ENCODE peak calls at places on chromosomes 1 and 21, in ten cellular contexts. S is fibroblast of lung; L is brain microvascular endothelial cell; M is neural progenitor cell; D is astrocyte; Q is IMR-90; T is CD4-positive, alpha-beta T cell; Z is AG10803; E is endothelial cell; H is HCT116. U is an unnamed sample.

GRCh38 chr1:97630281-97630680 is 290.6 kb downstream of the DPYD start:
- DNase-seq in S (no peak), L (no peak), M (peak), D (no peak), Q (no peak), T (no peak), Z (no peak), E (peak), H (no peak), U (no peak)

GRCh38 chr21:25733859-25734653 is 648 bp downstream of the ATP5PF start:
- DNase-seq in S (peak), L (peak), M (no peak), D (peak), Q (peak), T (no peak), Z (peak), E (no peak), H (no peak), U (peak)

GRCh38 chr1:234724517-234725176 is 114.7 kb upstream of the IRF2BP2 start:
- DNase-seq in S (no peak), L (no peak), M (peak), D (no peak), Q (no peak), T (no peak), Z (no peak), E (peak), H (peak), U (no peak)

GRCh38 chr1:203823306-203823705 is 27.9 kb downstream of the ZBED6 start:
- DNase-seq in S (no peak), L (no peak), M (no peak), D (no peak), Q (peak), T (no peak), Z (peak), E (no peak), H (no peak), U (no peak)

GRCh38 chr21:19522384-19522783 is 1118.8 kb upstream of the TMPRSS15 start:
- DNase-seq in S (no peak), L (no peak), M (no peak), D (no peak), Q (no peak), T (no peak), Z (no peak), E (no peak), H (no peak), U (no peak)

GRCh38 chr1:187408217-187409004 is 579.7 kb downstream of the PLA2G4A start:
- DNase-seq in S (no peak), L (no peak), M (peak), D (peak), Q (peak), T (no peak), Z (peak), E (no peak), H (no peak), U (no peak)

GRCh38 chr1:203295796-203296195 is 9.5 kb upstream of the BTG2 start:
- DNase-seq in S (no peak), L (no peak), M (no peak), D (no peak), Q (no peak), T (no peak), Z (no peak), E (no peak), H (no peak), U (no peak)

GRCh38 chr1:185601189-185601588 is 133.0 kb upstream of the HMCN1 start:
- DNase-seq in S (no peak), L (no peak), M (no peak), D (no peak), Q (no peak), T (no peak), Z (no peak), E (no peak), H (no peak), U (no peak)

GRCh38 chr21:38913120-38913975 is 107.6 kb downstream of the ETS2 start:
- DNase-seq in S (peak), L (no peak), M (peak), D (peak), Q (peak), T (no peak), Z (peak), E (peak), H (peak), U (no peak)

GRCh38 chr1:175894543-175894942 is 151.1 kb upstream of the TNR start:
- DNase-seq in S (no peak), L (no peak), M (no peak), D (no peak), Q (no peak), T (no peak), Z (no peak), E (no peak), H (no peak), U (no peak)

GRCh38 chr1:201302168-201302896 is 19.0 kb downstream of the PKP1 start:
- DNase-seq in S (no peak), L (no peak), M (no peak), D (no peak), Q (no peak), T (no peak), Z (no peak), E (no peak), H (no peak), U (no peak)

GRCh38 chr1:218171302-218171893 is 113.7 kb upstream of the RRP15 start:
- DNase-seq in S (peak), L (no peak), M (peak), D (peak), Q (peak), T (no peak), Z (peak), E (no peak), H (peak), U (peak)

GRCh38 chr1:183278736-183279591 is 92.9 kb downstream of the LAMC2 start:
- DNase-seq in S (peak), L (peak), M (no peak), D (peak), Q (peak), T (no peak), Z (peak), E (no peak), H (no peak), U (peak)

GRCh38 chr1:201708085-201708512 is 120.9 kb upstream of the IPO9 start:
- DNase-seq in S (peak), L (no peak), M (no peak), D (peak), Q (peak), T (no peak), Z (peak), E (no peak), H (no peak), U (peak)

GRCh38 chr1:25494952-25495351 is 48.5 kb upstream of the LDLRAP1 start:
- DNase-seq in S (no peak), L (no peak), M (no peak), D (no peak), Q (no peak), T (no peak), Z (no peak), E (no peak), H (no peak), U (no peak)

GRCh38 chr1:227736814-227737432 is 1.7 kb downstream of the SNAP47 start:
- DNase-seq in S (no peak), L (no peak), M (no peak), D (no peak), Q (no peak), T (no peak), Z (no peak), E (no peak), H (no peak), U (no peak)

GRCh38 chr1:213659580-213660547 is 327.9 kb upstream of the PROX1 start:
- DNase-seq in S (no peak), L (no peak), M (no peak), D (no peak), Q (no peak), T (no peak), Z (no peak), E (no peak), H (no peak), U (no peak)

DNA sequence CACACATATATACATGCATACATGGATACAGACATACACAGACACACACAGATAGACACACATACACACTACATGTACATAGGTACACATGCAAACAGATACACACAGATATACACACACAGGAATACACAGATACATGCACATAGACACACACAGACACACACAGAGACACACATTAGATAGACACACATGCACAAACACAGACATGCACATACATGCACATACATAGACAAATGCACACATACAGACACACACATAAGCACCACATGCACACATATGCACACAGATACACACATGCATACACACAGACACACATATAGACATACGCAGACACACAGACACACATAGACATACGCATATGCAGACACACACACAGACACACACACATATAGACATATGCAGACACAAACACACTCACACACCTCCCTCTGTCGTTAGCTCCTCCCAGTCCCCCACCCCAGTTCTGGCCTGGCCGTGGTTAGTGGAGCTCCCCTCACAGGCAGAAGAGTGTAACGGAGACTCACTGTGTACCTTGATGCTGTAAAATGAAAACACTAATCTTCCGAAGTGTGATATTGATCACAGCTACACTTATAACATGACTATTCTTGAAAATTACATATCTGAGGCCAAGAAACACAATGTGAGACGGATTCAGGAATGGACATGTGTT is 7.6 kb downstream of the UBASH3A start:
- DNase-seq in S (no peak), L (no peak), M (peak), D (no peak), Q (no peak), T (no peak), Z (no peak), E (no peak), H (no peak), U (no peak)
- TF ChIP-seq CTCF in S (no peak), L (no peak), M (peak), D (no peak), Q (no peak), T (no peak), Z (no peak), E (no peak), H (peak), U (no peak)

GRCh38 chr1:53604291-53604919 is 134.6 kb downstream of the GLIS1 start:
- DNase-seq in S (no peak), L (no peak), M (no peak), D (peak), Q (no peak), T (no peak), Z (no peak), E (no peak), H (no peak), U (no peak)
- TF ChIP-seq CTCF in S (no peak), L (no peak), M (no peak), D (no peak), Q (no peak), T (no peak), Z (no peak), E (no peak), H (peak), U (no peak)

DNA sequence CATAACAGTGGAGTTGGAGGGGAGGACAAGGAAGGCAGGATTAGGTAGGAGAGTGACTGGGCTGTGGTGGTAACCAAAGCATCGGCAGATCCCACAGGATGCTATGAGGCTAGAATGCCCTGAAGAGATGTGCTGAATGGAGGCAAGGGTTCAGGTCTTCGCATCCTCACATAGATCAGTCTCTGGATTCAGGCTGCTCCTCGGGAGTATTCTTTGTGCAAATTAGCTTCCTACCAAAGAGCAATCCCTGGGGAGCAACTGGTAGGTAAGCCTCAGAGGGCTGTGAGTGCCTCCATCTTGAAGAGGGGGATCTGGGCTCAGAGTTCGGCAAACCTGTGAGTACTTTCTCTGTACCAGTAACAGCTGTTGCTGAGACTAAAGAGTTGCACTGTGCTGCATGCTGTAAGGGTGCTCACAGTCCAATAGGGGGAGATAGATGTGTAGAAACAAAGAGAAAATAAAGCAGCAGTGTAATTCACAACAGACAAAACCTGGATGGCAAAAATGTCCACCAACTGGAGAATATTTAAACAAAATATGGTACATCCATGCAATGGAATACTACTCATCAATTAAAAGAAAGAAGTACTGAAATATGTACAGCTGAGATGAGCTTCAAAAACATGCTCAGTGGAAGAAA is 322.4 kb upstream of the DEPDC1 start:
- DNase-seq in S (peak), L (peak), M (peak), D (peak), Q (peak), T (no peak), Z (peak), E (peak), H (peak), U (no peak)
- TF ChIP-seq CTCF in S (peak), L (peak), M (peak), D (peak), Q (peak), T (no peak), Z (peak), E (peak), H (peak), U (peak)

GRCh38 chr21:46581780-46582307 is 23.0 kb downstream of the S100B start:
- DNase-seq in S (no peak), L (no peak), M (no peak), D (no peak), Q (no peak), T (no peak), Z (no peak), E (no peak), H (no peak), U (no peak)

DNA sequence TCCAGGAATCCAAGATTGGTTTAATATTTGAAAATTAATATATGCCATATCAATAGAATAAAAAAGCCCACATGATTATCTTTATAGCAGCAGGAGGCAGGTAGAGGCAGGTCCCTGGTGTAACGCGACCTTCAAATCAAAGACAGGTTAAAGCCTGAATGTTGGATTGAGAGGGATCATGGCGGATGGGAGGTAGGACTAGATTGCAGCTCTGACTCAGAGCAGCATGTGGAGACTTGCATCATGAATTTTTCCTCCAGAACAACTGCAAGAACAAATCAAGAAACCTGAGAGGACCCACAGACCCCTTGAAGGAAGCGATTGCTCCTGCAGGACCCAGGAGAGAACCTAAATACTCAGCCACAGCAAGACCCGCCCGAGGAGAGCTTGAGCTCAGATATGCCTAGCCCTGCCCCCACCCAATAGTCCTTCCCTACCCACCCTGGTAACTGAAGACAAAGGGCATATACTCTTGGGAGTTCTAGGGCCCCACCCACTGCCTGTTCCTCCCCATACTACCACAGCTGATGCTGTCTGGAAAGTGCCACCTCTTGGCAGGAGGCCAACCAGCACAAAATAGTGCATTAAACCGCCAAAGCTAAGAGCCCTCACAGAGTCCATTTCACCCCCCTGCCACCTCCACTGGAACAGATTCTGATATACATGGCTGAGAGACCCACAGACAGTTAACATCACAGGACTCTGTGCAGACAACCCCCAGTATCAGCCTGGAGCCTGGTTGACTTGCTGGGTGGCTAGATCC is 19.5 kb downstream of the S100B start:
- DNase-seq in S (no peak), L (no peak), M (no peak), D (no peak), Q (no peak), T (no peak), Z (no peak), E (no peak), H (no peak), U (no peak)
- TF ChIP-seq CTCF in S (no peak), L (no peak), M (no peak), D (no peak), Q (no peak), T (no peak), Z (no peak), E (no peak), H (no peak), U (no peak)

GRCh38 chr1:86516366-86516765 is 30.5 kb upstream of the CLCA4 start:
- DNase-seq in S (no peak), L (no peak), M (no peak), D (no peak), Q (no peak), T (no peak), Z (no peak), E (no peak), H (no peak), U (no peak)

GRCh38 chr1:86521522-86521891 is 25.4 kb upstream of the CLCA4 start:
- DNase-seq in S (no peak), L (no peak), M (no peak), D (no peak), Q (no peak), T (no peak), Z (no peak), E (no peak), H (no peak), U (no peak)

GRCh38 chr1:86517336-86517735 is 29.5 kb upstream of the CLCA4 start:
- DNase-seq in S (no peak), L (no peak), M (no peak), D (no peak), Q (no peak), T (no peak), Z (no peak), E (no peak), H (peak), U (no peak)

GRCh38 chr1:86520789-86521521 is 25.9 kb upstream of the CLCA4 start:
- DNase-seq in S (no peak), L (no peak), M (no peak), D (no peak), Q (no peak), T (no peak), Z (no peak), E (no peak), H (no peak), U (no peak)

GRCh38 chr1:86515597-86515996 is 31.3 kb upstream of the CLCA4 start:
- DNase-seq in S (peak), L (no peak), M (peak), D (no peak), Q (no peak), T (no peak), Z (no peak), E (peak), H (peak), U (no peak)
- TF ChIP-seq CTCF in S (no peak), L (peak), M (peak), D (peak), Q (peak), T (no peak), Z (peak), E (peak), H (peak), U (peak)

GRCh38 chr1:21704055-21704660 is 35.0 kb upstream of the RAP1GAP start:
- DNase-seq in S (no peak), L (no peak), M (no peak), D (no peak), Q (no peak), T (no peak), Z (no peak), E (no peak), H (no peak), U (no peak)

GRCh38 chr1:21705303-21705980 is 36.3 kb upstream of the RAP1GAP start:
- DNase-seq in S (no peak), L (no peak), M (no peak), D (no peak), Q (no peak), T (no peak), Z (no peak), E (no peak), H (no peak), U (no peak)

GRCh38 chr1:21702780-21703179 is 33.6 kb upstream of the RAP1GAP start:
- DNase-seq in S (no peak), L (no peak), M (no peak), D (no peak), Q (no peak), T (no peak), Z (peak), E (no peak), H (no peak), U (no peak)

GRCh38 chr1:21701401-21701800 is 32.2 kb upstream of the RAP1GAP start:
- DNase-seq in S (no peak), L (no peak), M (no peak), D (no peak), Q (no peak), T (no peak), Z (no peak), E (no peak), H (no peak), U (no peak)

GRCh38 chr1:21703318-21703963 is 34.3 kb upstream of the RAP1GAP start:
- DNase-seq in S (peak), L (peak), M (peak), D (peak), Q (peak), T (no peak), Z (peak), E (peak), H (peak), U (peak)
- TF ChIP-seq CTCF in S (peak), L (peak), M (peak), D (peak), Q (peak), T (no peak), Z (peak), E (peak), H (peak), U (peak)